ENCODE peak calls at places on chromosomes 11 and 22, in seven cellular contexts. One of them, this sample, is unnamed.

GRCh38 chr11:76166314-76166713 is 40.0 kb downstream of the WNT11 start:
- DNase-seq in mesenteric fat pad: no peak
- DNase-seq in WTC11: peak
- DNase-seq in globus pallidus: no peak
- DNase-seq in SK-MEL-5: no peak
- DNase-seq in GM18507: no peak
- DNase-seq in stimulated activated CD8-positive, alpha-beta memory T cell treated with anti-CD3 and anti-CD28 coated beads, Interleukin-4, amount 100 ng/mL, for 24 hours: no peak
- DNase-seq in this sample: peak

GRCh38 chr22:19289475-19290161 is 1.9 kb downstream of the CLTCL1 start:
- DNase-seq in stimulated activated CD8-positive, alpha-beta memory T cell treated with anti-CD3 and anti-CD28 coated beads, Interleukin-4, amount 100 ng/mL, for 24 hours: no peak
- DNase-seq in GM18507: no peak
- DNase-seq in mesenteric fat pad: no peak
- DNase-seq in globus pallidus: no peak
- DNase-seq in SK-MEL-5: peak
- DNase-seq in WTC11: no peak
- DNase-seq in this sample: peak

GRCh38 chr11:109798521-109798920 is 294.7 kb upstream of the ZC3H12C start:
- DNase-seq in GM18507: no peak
- DNase-seq in stimulated activated CD8-positive, alpha-beta memory T cell treated with anti-CD3 and anti-CD28 coated beads, Interleukin-4, amount 100 ng/mL, for 24 hours: no peak
- DNase-seq in WTC11: no peak
- DNase-seq in globus pallidus: no peak
- DNase-seq in mesenteric fat pad: no peak
- DNase-seq in SK-MEL-5: no peak
- DNase-seq in this sample: no peak

GRCh38 chr11:93089474-93090102 is 108.2 kb downstream of the SLC36A4 start:
- DNase-seq in GM18507: no peak
- DNase-seq in WTC11: peak
- DNase-seq in stimulated activated CD8-positive, alpha-beta memory T cell treated with anti-CD3 and anti-CD28 coated beads, Interleukin-4, amount 100 ng/mL, for 24 hours: no peak
- DNase-seq in SK-MEL-5: peak
- DNase-seq in globus pallidus: peak
- DNase-seq in mesenteric fat pad: no peak
- DNase-seq in this sample: peak

GRCh38 chr11:61747389-61748285 is 4.8 kb upstream of the MYRF start:
- DNase-seq in GM18507: peak
- DNase-seq in globus pallidus: peak
- DNase-seq in SK-MEL-5: peak
- DNase-seq in stimulated activated CD8-positive, alpha-beta memory T cell treated with anti-CD3 and anti-CD28 coated beads, Interleukin-4, amount 100 ng/mL, for 24 hours: peak
- DNase-seq in WTC11: peak
- DNase-seq in mesenteric fat pad: peak
- DNase-seq in this sample: peak

GRCh38 chr11:132140056-132140455 is 769.6 kb downstream of the NTM start:
- DNase-seq in stimulated activated CD8-positive, alpha-beta memory T cell treated with anti-CD3 and anti-CD28 coated beads, Interleukin-4, amount 100 ng/mL, for 24 hours: no peak
- DNase-seq in mesenteric fat pad: no peak
- DNase-seq in globus pallidus: no peak
- DNase-seq in WTC11: no peak
- DNase-seq in GM18507: no peak
- DNase-seq in SK-MEL-5: peak
- DNase-seq in this sample: peak

GRCh38 chr11:1458340-1459218 is 28.0 kb downstream of the MOB2 start:
- DNase-seq in stimulated activated CD8-positive, alpha-beta memory T cell treated with anti-CD3 and anti-CD28 coated beads, Interleukin-4, amount 100 ng/mL, for 24 hours: no peak
- DNase-seq in GM18507: no peak
- DNase-seq in SK-MEL-5: peak
- DNase-seq in mesenteric fat pad: no peak
- DNase-seq in globus pallidus: peak
- DNase-seq in WTC11: peak
- DNase-seq in this sample: peak

GRCh38 chr11:43870981-43871550 is 9.6 kb upstream of the ALKBH3 start:
- DNase-seq in WTC11: no peak
- DNase-seq in SK-MEL-5: no peak
- DNase-seq in mesenteric fat pad: no peak
- DNase-seq in stimulated activated CD8-positive, alpha-beta memory T cell treated with anti-CD3 and anti-CD28 coated beads, Interleukin-4, amount 100 ng/mL, for 24 hours: no peak
- DNase-seq in globus pallidus: no peak
- DNase-seq in GM18507: no peak
- DNase-seq in this sample: no peak

GRCh38 chr22:46068908-46069481 is 81.3 kb upstream of the PPARA start:
- DNase-seq in SK-MEL-5: peak
- DNase-seq in globus pallidus: no peak
- DNase-seq in mesenteric fat pad: peak
- DNase-seq in GM18507: no peak
- DNase-seq in stimulated activated CD8-positive, alpha-beta memory T cell treated with anti-CD3 and anti-CD28 coated beads, Interleukin-4, amount 100 ng/mL, for 24 hours: no peak
- DNase-seq in WTC11: no peak
- DNase-seq in this sample: peak

GRCh38 chr22:44702479-44703219 is 645 bp downstream of the PRR5 start:
- DNase-seq in mesenteric fat pad: no peak
- DNase-seq in GM18507: no peak
- DNase-seq in WTC11: peak
- DNase-seq in SK-MEL-5: peak
- DNase-seq in stimulated activated CD8-positive, alpha-beta memory T cell treated with anti-CD3 and anti-CD28 coated beads, Interleukin-4, amount 100 ng/mL, for 24 hours: no peak
- DNase-seq in globus pallidus: no peak
- DNase-seq in this sample: no peak

GRCh38 chr22:21092797-21093554 is 47.2 kb downstream of the LRRC74B start:
- DNase-seq in mesenteric fat pad: no peak
- DNase-seq in globus pallidus: no peak
- DNase-seq in stimulated activated CD8-positive, alpha-beta memory T cell treated with anti-CD3 and anti-CD28 coated beads, Interleukin-4, amount 100 ng/mL, for 24 hours: no peak
- DNase-seq in WTC11: no peak
- DNase-seq in SK-MEL-5: no peak
- DNase-seq in GM18507: no peak
- DNase-seq in this sample: peak

GRCh38 chr11:26229270-26229669 is 102.7 kb upstream of the ANO3 start:
- DNase-seq in SK-MEL-5: peak
- DNase-seq in stimulated activated CD8-positive, alpha-beta memory T cell treated with anti-CD3 and anti-CD28 coated beads, Interleukin-4, amount 100 ng/mL, for 24 hours: no peak
- DNase-seq in GM18507: no peak
- DNase-seq in WTC11: no peak
- DNase-seq in globus pallidus: no peak
- DNase-seq in mesenteric fat pad: no peak
- DNase-seq in this sample: no peak

GRCh38 chr22:22030493-22031182 is 48.1 kb upstream of the TOP3B start:
- DNase-seq in mesenteric fat pad: no peak
- DNase-seq in stimulated activated CD8-positive, alpha-beta memory T cell treated with anti-CD3 and anti-CD28 coated beads, Interleukin-4, amount 100 ng/mL, for 24 hours: no peak
- DNase-seq in GM18507: peak
- DNase-seq in WTC11: peak
- DNase-seq in SK-MEL-5: peak
- DNase-seq in globus pallidus: no peak
- DNase-seq in this sample: peak

GRCh38 chr11:8683115-8683807 is 669 bp downstream of the RPL27A start:
- DNase-seq in stimulated activated CD8-positive, alpha-beta memory T cell treated with anti-CD3 and anti-CD28 coated beads, Interleukin-4, amount 100 ng/mL, for 24 hours: peak
- DNase-seq in globus pallidus: no peak
- DNase-seq in mesenteric fat pad: no peak
- DNase-seq in SK-MEL-5: no peak
- DNase-seq in GM18507: no peak
- DNase-seq in WTC11: no peak
- DNase-seq in this sample: no peak

GRCh38 chr11:33747969-33748368 is 11.7 kb upstream of the CD59 start:
- DNase-seq in WTC11: no peak
- DNase-seq in globus pallidus: no peak
- DNase-seq in stimulated activated CD8-positive, alpha-beta memory T cell treated with anti-CD3 and anti-CD28 coated beads, Interleukin-4, amount 100 ng/mL, for 24 hours: no peak
- DNase-seq in SK-MEL-5: no peak
- DNase-seq in mesenteric fat pad: no peak
- DNase-seq in GM18507: no peak
- DNase-seq in this sample: no peak

GRCh38 chr11:130832571-130833432 is 83.5 kb downstream of the SNX19 start:
- DNase-seq in mesenteric fat pad: no peak
- DNase-seq in stimulated activated CD8-positive, alpha-beta memory T cell treated with anti-CD3 and anti-CD28 coated beads, Interleukin-4, amount 100 ng/mL, for 24 hours: no peak
- DNase-seq in globus pallidus: no peak
- DNase-seq in SK-MEL-5: no peak
- DNase-seq in WTC11: no peak
- DNase-seq in GM18507: no peak
- DNase-seq in this sample: no peak

GRCh38 chr11:128856241-128856640 is 10.9 kb downstream of the KCNJ1 start:
- DNase-seq in GM18507: no peak
- DNase-seq in globus pallidus: no peak
- DNase-seq in WTC11: no peak
- DNase-seq in mesenteric fat pad: no peak
- DNase-seq in stimulated activated CD8-positive, alpha-beta memory T cell treated with anti-CD3 and anti-CD28 coated beads, Interleukin-4, amount 100 ng/mL, for 24 hours: no peak
- DNase-seq in SK-MEL-5: no peak
- DNase-seq in this sample: no peak

GRCh38 chr22:20299736-20300136 is 20.1 kb downstream of the DGCR6L start:
- DNase-seq in GM18507: no peak
- DNase-seq in mesenteric fat pad: no peak
- DNase-seq in globus pallidus: no peak
- DNase-seq in SK-MEL-5: no peak
- DNase-seq in stimulated activated CD8-positive, alpha-beta memory T cell treated with anti-CD3 and anti-CD28 coated beads, Interleukin-4, amount 100 ng/mL, for 24 hours: no peak
- DNase-seq in WTC11: no peak
- DNase-seq in this sample: no peak

GRCh38 chr11:118643142-118643994 is 36.0 kb downstream of the PHLDB1 start:
- DNase-seq in globus pallidus: no peak
- DNase-seq in stimulated activated CD8-positive, alpha-beta memory T cell treated with anti-CD3 and anti-CD28 coated beads, Interleukin-4, amount 100 ng/mL, for 24 hours: no peak
- DNase-seq in GM18507: no peak
- DNase-seq in mesenteric fat pad: no peak
- DNase-seq in SK-MEL-5: no peak
- DNase-seq in WTC11: no peak
- DNase-seq in this sample: no peak